ENCODE peak calls at places on chromosomes 13 and 19, in seven cellular contexts. One of them, this sample, is unnamed.

GRCh38 chr19:16078759-16079707 is 2.7 kb downstream of the TPM4 start:
- DNase-seq in PC-3: peak
- DNase-seq in dorsolateral prefrontal cortex: no peak
- DNase-seq in mesothelial cell of epicardium: no peak
- DNase-seq in glutamatergic neuron: no peak
- DNase-seq in LNCaP clone FGC: peak
- DNase-seq in activated B cell treated with CpG ODN at 0.5 μM for 24 hours: no peak
- DNase-seq in this sample: no peak

GRCh38 chr19:8212212-8212611 is 3.0 kb downstream of the CERS4 start:
- DNase-seq in PC-3: no peak
- DNase-seq in dorsolateral prefrontal cortex: no peak
- DNase-seq in mesothelial cell of epicardium: no peak
- DNase-seq in glutamatergic neuron: no peak
- DNase-seq in LNCaP clone FGC: no peak
- DNase-seq in activated B cell treated with CpG ODN at 0.5 μM for 24 hours: no peak
- DNase-seq in this sample: no peak

GRCh38 chr19:18412610-18413239 is 6.5 kb upstream of the SSBP4 start:
- DNase-seq in PC-3: no peak
- DNase-seq in dorsolateral prefrontal cortex: no peak
- DNase-seq in mesothelial cell of epicardium: no peak
- DNase-seq in glutamatergic neuron: no peak
- DNase-seq in LNCaP clone FGC: no peak
- DNase-seq in activated B cell treated with CpG ODN at 0.5 μM for 24 hours: no peak
- DNase-seq in this sample: no peak

GRCh38 chr13:112725346-112726017 is 35.6 kb downstream of the ATP11A start:
- DNase-seq in PC-3: peak
- DNase-seq in dorsolateral prefrontal cortex: no peak
- DNase-seq in mesothelial cell of epicardium: no peak
- DNase-seq in glutamatergic neuron: no peak
- DNase-seq in LNCaP clone FGC: no peak
- DNase-seq in activated B cell treated with CpG ODN at 0.5 μM for 24 hours: no peak
- DNase-seq in this sample: no peak

GRCh38 chr19:7349231-7349591 is 474 bp downstream of the ARHGEF18 start:
- DNase-seq in PC-3: no peak
- DNase-seq in dorsolateral prefrontal cortex: no peak
- DNase-seq in mesothelial cell of epicardium: no peak
- DNase-seq in glutamatergic neuron: no peak
- DNase-seq in LNCaP clone FGC: no peak
- DNase-seq in activated B cell treated with CpG ODN at 0.5 μM for 24 hours: no peak
- DNase-seq in this sample: no peak

GRCh38 chr13:49357694-49358093 is 86.2 kb downstream of the CAB39L start:
- DNase-seq in PC-3: peak
- DNase-seq in dorsolateral prefrontal cortex: no peak
- DNase-seq in mesothelial cell of epicardium: no peak
- DNase-seq in glutamatergic neuron: no peak
- DNase-seq in LNCaP clone FGC: no peak
- DNase-seq in activated B cell treated with CpG ODN at 0.5 μM for 24 hours: no peak
- DNase-seq in this sample: no peak

GRCh38 chr13:113598081-113598410 is 13.5 kb downstream of the TFDP1 start:
- DNase-seq in PC-3: no peak
- DNase-seq in dorsolateral prefrontal cortex: no peak
- DNase-seq in mesothelial cell of epicardium: no peak
- DNase-seq in glutamatergic neuron: no peak
- DNase-seq in LNCaP clone FGC: no peak
- DNase-seq in activated B cell treated with CpG ODN at 0.5 μM for 24 hours: peak
- DNase-seq in this sample: no peak

GRCh38 chr13:54989418-54989817 is 1960.8 kb downstream of the OLFM4 start:
- DNase-seq in PC-3: no peak
- DNase-seq in dorsolateral prefrontal cortex: no peak
- DNase-seq in mesothelial cell of epicardium: no peak
- DNase-seq in glutamatergic neuron: no peak
- DNase-seq in LNCaP clone FGC: no peak
- DNase-seq in activated B cell treated with CpG ODN at 0.5 μM for 24 hours: no peak
- DNase-seq in this sample: no peak

GRCh38 chr13:35988648-35989081 is 142.5 kb downstream of the DCLK1 start:
- DNase-seq in PC-3: no peak
- DNase-seq in dorsolateral prefrontal cortex: no peak
- DNase-seq in mesothelial cell of epicardium: no peak
- DNase-seq in glutamatergic neuron: no peak
- DNase-seq in LNCaP clone FGC: no peak
- DNase-seq in activated B cell treated with CpG ODN at 0.5 μM for 24 hours: no peak
- DNase-seq in this sample: no peak

GRCh38 chr13:59408738-59409137 is 755.0 kb downstream of the DIAPH3 start:
- DNase-seq in PC-3: no peak
- DNase-seq in dorsolateral prefrontal cortex: no peak
- DNase-seq in mesothelial cell of epicardium: no peak
- DNase-seq in glutamatergic neuron: no peak
- DNase-seq in LNCaP clone FGC: no peak
- DNase-seq in activated B cell treated with CpG ODN at 0.5 μM for 24 hours: no peak
- DNase-seq in this sample: no peak

GRCh38 chr19:58394821-58395219 is 636 bp upstream of the RNF225 start:
- DNase-seq in PC-3: peak
- DNase-seq in dorsolateral prefrontal cortex: no peak
- DNase-seq in mesothelial cell of epicardium: no peak
- DNase-seq in glutamatergic neuron: no peak
- DNase-seq in LNCaP clone FGC: no peak
- DNase-seq in activated B cell treated with CpG ODN at 0.5 μM for 24 hours: no peak
- DNase-seq in this sample: no peak

GRCh38 chr13:111632906-111633305 is 312.5 kb downstream of the TEX29 start:
- DNase-seq in PC-3: no peak
- DNase-seq in dorsolateral prefrontal cortex: no peak
- DNase-seq in mesothelial cell of epicardium: no peak
- DNase-seq in glutamatergic neuron: no peak
- DNase-seq in LNCaP clone FGC: no peak
- DNase-seq in activated B cell treated with CpG ODN at 0.5 μM for 24 hours: no peak
- DNase-seq in this sample: no peak

GRCh38 chr19:33558846-33559245 is 37.3 kb upstream of the PEPD start:
- DNase-seq in PC-3: no peak
- DNase-seq in dorsolateral prefrontal cortex: no peak
- DNase-seq in mesothelial cell of epicardium: no peak
- DNase-seq in glutamatergic neuron: no peak
- DNase-seq in LNCaP clone FGC: peak
- DNase-seq in activated B cell treated with CpG ODN at 0.5 μM for 24 hours: no peak
- DNase-seq in this sample: no peak

GRCh38 chr19:5882421-5882968 is 12.2 kb upstream of the FUT5 start:
- DNase-seq in PC-3: no peak
- DNase-seq in dorsolateral prefrontal cortex: no peak
- DNase-seq in mesothelial cell of epicardium: no peak
- DNase-seq in glutamatergic neuron: no peak
- DNase-seq in LNCaP clone FGC: no peak
- DNase-seq in activated B cell treated with CpG ODN at 0.5 μM for 24 hours: no peak
- DNase-seq in this sample: no peak

GRCh38 chr19:6489278-6490061 is 7.9 kb upstream of the DENND1C start:
- DNase-seq in PC-3: no peak
- DNase-seq in dorsolateral prefrontal cortex: no peak
- DNase-seq in mesothelial cell of epicardium: no peak
- DNase-seq in glutamatergic neuron: no peak
- DNase-seq in LNCaP clone FGC: no peak
- DNase-seq in activated B cell treated with CpG ODN at 0.5 μM for 24 hours: no peak
- DNase-seq in this sample: no peak

GRCh38 chr19:7333198-7334118 is 15.3 kb upstream of the ARHGEF18 start:
- DNase-seq in PC-3: peak
- DNase-seq in dorsolateral prefrontal cortex: no peak
- DNase-seq in mesothelial cell of epicardium: no peak
- DNase-seq in glutamatergic neuron: no peak
- DNase-seq in LNCaP clone FGC: no peak
- DNase-seq in activated B cell treated with CpG ODN at 0.5 μM for 24 hours: no peak
- DNase-seq in this sample: no peak

GRCh38 chr13:30148171-30148754 is 159.1 kb downstream of the KATNAL1 start:
- DNase-seq in PC-3: no peak
- DNase-seq in dorsolateral prefrontal cortex: no peak
- DNase-seq in mesothelial cell of epicardium: no peak
- DNase-seq in glutamatergic neuron: no peak
- DNase-seq in LNCaP clone FGC: no peak
- DNase-seq in activated B cell treated with CpG ODN at 0.5 μM for 24 hours: no peak
- DNase-seq in this sample: no peak

GRCh38 chr19:47518139-47518538 is 3.3 kb upstream of the NAPA start:
- DNase-seq in PC-3: no peak
- DNase-seq in dorsolateral prefrontal cortex: no peak
- DNase-seq in mesothelial cell of epicardium: no peak
- DNase-seq in glutamatergic neuron: no peak
- DNase-seq in LNCaP clone FGC: no peak
- DNase-seq in activated B cell treated with CpG ODN at 0.5 μM for 24 hours: peak
- DNase-seq in this sample: no peak

GRCh38 chr13:30376426-30377311 is 45.6 kb upstream of the UBE2L5 start:
- DNase-seq in PC-3: peak
- DNase-seq in dorsolateral prefrontal cortex: no peak
- DNase-seq in mesothelial cell of epicardium: no peak
- DNase-seq in glutamatergic neuron: no peak
- DNase-seq in LNCaP clone FGC: no peak
- DNase-seq in activated B cell treated with CpG ODN at 0.5 μM for 24 hours: peak
- DNase-seq in this sample: no peak

GRCh38 chr13:100664171-100664900 is 10.3 kb downstream of the TMTC4 start:
- DNase-seq in PC-3: no peak
- DNase-seq in dorsolateral prefrontal cortex: no peak
- DNase-seq in mesothelial cell of epicardium: no peak
- DNase-seq in glutamatergic neuron: no peak
- DNase-seq in LNCaP clone FGC: no peak
- DNase-seq in activated B cell treated with CpG ODN at 0.5 μM for 24 hours: no peak
- DNase-seq in this sample: peak

GRCh38 chr19:34120846-34121639 is 51.3 kb upstream of the LSM14A start:
- DNase-seq in PC-3: peak
- DNase-seq in dorsolateral prefrontal cortex: no peak
- DNase-seq in mesothelial cell of epicardium: no peak
- DNase-seq in glutamatergic neuron: peak
- DNase-seq in LNCaP clone FGC: no peak
- DNase-seq in activated B cell treated with CpG ODN at 0.5 μM for 24 hours: no peak
- DNase-seq in this sample: no peak

GRCh38 chr13:20124303-20124702 is 36.5 kb downstream of the GJA3 start:
- DNase-seq in PC-3: no peak
- DNase-seq in dorsolateral prefrontal cortex: no peak
- DNase-seq in mesothelial cell of epicardium: no peak
- DNase-seq in glutamatergic neuron: no peak
- DNase-seq in LNCaP clone FGC: no peak
- DNase-seq in activated B cell treated with CpG ODN at 0.5 μM for 24 hours: no peak
- DNase-seq in this sample: no peak

DNA sequence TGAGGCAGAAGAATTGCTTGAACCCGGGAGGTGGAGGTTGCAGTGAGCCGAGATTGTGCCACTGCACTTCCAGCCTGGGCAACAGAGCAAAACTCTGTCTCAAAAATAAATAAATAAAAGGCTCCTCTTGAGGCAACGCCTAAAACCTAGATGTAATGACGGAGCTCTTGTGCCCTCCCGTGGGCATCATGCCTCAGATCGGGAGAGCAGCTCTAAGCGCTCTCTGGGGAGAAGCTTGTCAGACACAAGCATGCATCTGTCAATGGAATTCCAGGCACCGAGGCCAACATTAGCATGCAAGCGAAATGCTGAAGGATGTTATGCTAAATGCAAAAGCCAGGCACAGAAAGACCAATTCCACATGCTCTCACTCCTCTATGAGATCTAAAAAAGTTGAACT is 45.6 kb upstream of the MRI1 start:
- DNase-seq in PC-3: peak
- DNase-seq in dorsolateral prefrontal cortex: peak
- DNase-seq in mesothelial cell of epicardium: no peak
- DNase-seq in glutamatergic neuron: peak
- DNase-seq in LNCaP clone FGC: peak
- DNase-seq in activated B cell treated with CpG ODN at 0.5 μM for 24 hours: no peak
- DNase-seq in this sample: no peak
- TF ChIP-seq CTCF in PC-3: peak
- TF ChIP-seq CTCF in dorsolateral prefrontal cortex: peak
- TF ChIP-seq CTCF in mesothelial cell of epicardium: no peak
- TF ChIP-seq CTCF in glutamatergic neuron: peak
- TF ChIP-seq CTCF in LNCaP clone FGC: peak
- TF ChIP-seq CTCF in activated B cell treated with CpG ODN at 0.5 μM for 24 hours: no peak
- TF ChIP-seq CTCF in this sample: peak

GRCh38 chr13:39637890-39638289 is 17.6 kb upstream of the COG6 start:
- DNase-seq in PC-3: no peak
- DNase-seq in dorsolateral prefrontal cortex: no peak
- DNase-seq in mesothelial cell of epicardium: no peak
- DNase-seq in glutamatergic neuron: no peak
- DNase-seq in LNCaP clone FGC: no peak
- DNase-seq in activated B cell treated with CpG ODN at 0.5 μM for 24 hours: no peak
- DNase-seq in this sample: no peak

DNA sequence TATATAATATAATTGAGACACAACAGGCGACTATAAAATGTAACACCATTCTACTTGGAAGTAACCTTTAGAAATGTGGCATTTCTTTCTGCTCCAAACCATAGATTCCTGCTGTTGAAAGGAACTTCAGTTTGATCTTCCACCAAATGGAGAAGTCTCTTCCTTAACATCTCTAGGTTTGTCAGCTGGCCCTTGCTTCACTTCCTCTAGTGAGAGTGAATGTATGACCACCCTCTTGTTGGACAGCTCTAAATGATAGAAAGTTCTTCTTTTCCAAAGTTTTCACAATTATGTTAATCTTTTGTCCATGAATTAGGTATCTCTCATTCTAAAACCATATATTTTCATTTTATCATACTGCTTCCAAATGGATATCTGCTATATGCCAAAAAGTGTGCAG is 13.8 kb upstream of the COG6 start:
- DNase-seq in PC-3: no peak
- DNase-seq in dorsolateral prefrontal cortex: no peak
- DNase-seq in mesothelial cell of epicardium: no peak
- DNase-seq in glutamatergic neuron: no peak
- DNase-seq in LNCaP clone FGC: no peak
- DNase-seq in activated B cell treated with CpG ODN at 0.5 μM for 24 hours: no peak
- DNase-seq in this sample: no peak
- TF ChIP-seq CTCF in PC-3: no peak
- TF ChIP-seq CTCF in dorsolateral prefrontal cortex: no peak
- TF ChIP-seq CTCF in mesothelial cell of epicardium: no peak
- TF ChIP-seq CTCF in glutamatergic neuron: no peak
- TF ChIP-seq CTCF in LNCaP clone FGC: no peak
- TF ChIP-seq CTCF in activated B cell treated with CpG ODN at 0.5 μM for 24 hours: no peak
- TF ChIP-seq CTCF in this sample: no peak

GRCh38 chr19:52188822-52189744 is 769 bp upstream of the PPP2R1A start:
- DNase-seq in PC-3: no peak
- DNase-seq in dorsolateral prefrontal cortex: peak
- DNase-seq in mesothelial cell of epicardium: peak
- DNase-seq in glutamatergic neuron: peak
- DNase-seq in LNCaP clone FGC: no peak
- DNase-seq in activated B cell treated with CpG ODN at 0.5 μM for 24 hours: no peak
- DNase-seq in this sample: peak
- TF ChIP-seq CTCF in PC-3: no peak
- TF ChIP-seq CTCF in dorsolateral prefrontal cortex: no peak
- TF ChIP-seq CTCF in mesothelial cell of epicardium: no peak
- TF ChIP-seq CTCF in glutamatergic neuron: no peak
- TF ChIP-seq CTCF in LNCaP clone FGC: no peak
- TF ChIP-seq CTCF in activated B cell treated with CpG ODN at 0.5 μM for 24 hours: no peak
- TF ChIP-seq CTCF in this sample: peak

DNA sequence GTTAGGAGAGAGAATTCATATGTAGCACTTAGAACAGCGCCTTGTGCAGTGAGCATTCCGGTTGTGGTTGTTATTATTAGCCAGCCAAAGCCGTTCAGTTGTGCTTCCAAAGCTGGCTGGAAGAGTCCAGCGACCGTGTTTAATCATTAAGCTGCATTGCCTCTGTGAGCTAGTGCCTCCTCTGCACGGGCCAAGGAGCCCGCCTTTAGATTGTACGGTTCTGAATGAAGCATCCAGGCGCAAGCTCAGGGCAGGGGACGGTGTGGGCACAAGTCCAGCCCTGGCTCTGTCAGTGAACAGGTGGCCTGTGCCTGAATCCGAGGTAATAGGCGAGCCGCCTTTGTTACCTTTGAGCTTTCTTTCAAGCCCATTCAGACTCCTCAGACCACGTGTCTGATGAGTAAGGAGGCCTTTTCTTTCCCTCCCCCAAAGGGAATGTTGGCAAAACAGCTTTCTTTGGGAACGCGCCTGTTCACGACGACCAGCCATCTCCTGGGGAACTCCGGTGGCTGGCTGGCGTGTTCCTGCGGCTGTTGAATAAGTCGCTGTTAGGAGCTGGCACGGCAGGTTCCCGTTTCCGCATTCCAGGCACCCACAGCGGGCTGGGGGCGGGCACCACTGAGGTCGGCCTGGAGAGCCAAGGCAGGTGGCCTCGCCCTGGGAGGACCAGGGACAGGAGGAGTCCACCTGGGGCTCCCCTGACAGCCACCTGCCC is 25.1 kb downstream of the SIPA1L3 start:
- DNase-seq in PC-3: peak
- DNase-seq in dorsolateral prefrontal cortex: no peak
- DNase-seq in mesothelial cell of epicardium: peak
- DNase-seq in glutamatergic neuron: peak
- DNase-seq in LNCaP clone FGC: peak
- DNase-seq in activated B cell treated with CpG ODN at 0.5 μM for 24 hours: peak
- DNase-seq in this sample: peak
- TF ChIP-seq CTCF in PC-3: no peak
- TF ChIP-seq CTCF in dorsolateral prefrontal cortex: no peak
- TF ChIP-seq CTCF in mesothelial cell of epicardium: no peak
- TF ChIP-seq CTCF in glutamatergic neuron: no peak
- TF ChIP-seq CTCF in LNCaP clone FGC: no peak
- TF ChIP-seq CTCF in activated B cell treated with CpG ODN at 0.5 μM for 24 hours: no peak
- TF ChIP-seq CTCF in this sample: no peak